ENCODE peak calls at places on chromosomes 13 and 19, in ten cellular contexts. C is left ventricle myocardium inferior, Y is lower leg skin, X is neural progenitor cell, M is cardiac fibroblast, U is BE2C, J is fibroblast of lung, G is AG09309, L is AG04449, P is GM23338. Z is an unnamed sample.
A peak's percentile ranks its signal among the peaks of the same experiment; 100 is the strongest.

GRCh38 chr19:12112701-12113100 is 27.4 kb downstream of the ZNF20 start:
- DNase-seq in C (no peak), Y (no peak), X (no peak), M (no peak), U (no peak), J (no peak), G (no peak), L (no peak), P (no peak), Z (no peak)

GRCh38 chr19:29505034-29505824 is 20.6 kb upstream of the VSTM2B start:
- DNase-seq in C (no peak), Y (no peak), X (peak; percentile 70), M (no peak), U (no peak), J (no peak), G (no peak), L (no peak), P (no peak), Z (no peak)

GRCh38 chr19:15025237-15025636 is 24.0 kb upstream of the CASP14 start:
- DNase-seq in C (no peak), Y (no peak), X (no peak), M (peak; percentile 4), U (no peak), J (no peak), G (no peak), L (no peak), P (peak; percentile 63), Z (no peak)

GRCh38 chr19:31676271-31677004 is 327.2 kb upstream of the TSHZ3 start:
- DNase-seq in C (no peak), Y (no peak), X (peak; percentile 46), M (no peak), U (no peak), J (peak; percentile 4), G (no peak), L (no peak), P (peak; percentile 71), Z (no peak)

GRCh38 chr19:10112895-10113591 is 1.6 kb downstream of the P2RY11 start:
- DNase-seq in C (no peak), Y (no peak), X (peak; percentile 62), M (peak; percentile 56), U (peak; percentile 73), J (no peak), G (no peak), L (no peak), P (peak; percentile 89), Z (no peak)

GRCh38 chr13:36130542-36131214 is 504 bp downstream of the DCLK1 start:
- DNase-seq in C (peak; percentile 30), Y (no peak), X (peak; percentile 76), M (peak; percentile 20), U (peak; percentile 39), J (no peak), G (no peak), L (no peak), P (peak; percentile 77), Z (no peak)

GRCh38 chr13:78393286-78393685 is 210.1 kb downstream of the POU4F1 start:
- DNase-seq in C (no peak), Y (no peak), X (no peak), M (no peak), U (no peak), J (no peak), G (no peak), L (no peak), P (no peak), Z (no peak)

GRCh38 chr13:111575719-111576118 is 255.3 kb downstream of the TEX29 start:
- DNase-seq in C (no peak), Y (no peak), X (no peak), M (no peak), U (no peak), J (no peak), G (no peak), L (no peak), P (no peak), Z (no peak)

DNA sequence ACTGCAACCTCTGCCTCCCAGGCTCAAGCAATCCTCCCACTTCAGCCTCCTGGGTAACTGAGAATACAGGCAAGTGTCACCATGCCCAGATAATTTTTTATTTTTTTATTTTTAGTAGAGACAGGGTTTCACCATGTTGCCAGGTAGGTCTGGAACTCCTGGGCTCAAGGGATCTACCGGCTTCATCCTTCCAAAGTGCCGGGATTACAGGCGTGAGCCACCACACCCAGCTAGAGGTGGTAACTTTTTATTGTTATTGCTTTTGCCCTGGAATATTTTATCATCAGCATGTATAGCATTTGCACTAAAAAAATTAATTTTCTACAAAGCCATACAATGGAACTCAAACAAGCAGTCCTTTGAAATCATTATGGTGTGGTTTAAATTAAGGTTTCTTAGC is 14.0 kb downstream of the HAUS8 start:
- DNase-seq in C (no peak), Y (no peak), X (no peak), M (no peak), U (no peak), J (no peak), G (no peak), L (no peak), P (no peak), Z (no peak)
- TF ChIP-seq CTCF in C (no peak), Y (no peak), X (no peak), M (no peak), U (no peak), J (no peak), G (no peak), L (no peak), P (no peak), Z (no peak)

GRCh38 chr19:1851581-1852293 is 3.5 kb upstream of the REXO1 start:
- DNase-seq in C (no peak), Y (no peak), X (no peak), M (no peak), U (peak; percentile 75), J (no peak), G (no peak), L (no peak), P (peak; percentile 76), Z (no peak)

GRCh38 chr19:1852294-1852646 is 4.0 kb upstream of the REXO1 start:
- DNase-seq in C (no peak), Y (no peak), X (no peak), M (no peak), U (no peak), J (no peak), G (no peak), L (no peak), P (no peak), Z (no peak)

GRCh38 chr19:1849999-1850398 is 1.7 kb upstream of the REXO1 start:
- DNase-seq in C (no peak), Y (no peak), X (no peak), M (no peak), U (no peak), J (no peak), G (no peak), L (no peak), P (no peak), Z (no peak)

GRCh38 chr19:1852729-1853128 is 4.4 kb upstream of the REXO1 start:
- DNase-seq in C (no peak), Y (no peak), X (no peak), M (no peak), U (no peak), J (no peak), G (no peak), L (no peak), P (no peak), Z (no peak)

DNA sequence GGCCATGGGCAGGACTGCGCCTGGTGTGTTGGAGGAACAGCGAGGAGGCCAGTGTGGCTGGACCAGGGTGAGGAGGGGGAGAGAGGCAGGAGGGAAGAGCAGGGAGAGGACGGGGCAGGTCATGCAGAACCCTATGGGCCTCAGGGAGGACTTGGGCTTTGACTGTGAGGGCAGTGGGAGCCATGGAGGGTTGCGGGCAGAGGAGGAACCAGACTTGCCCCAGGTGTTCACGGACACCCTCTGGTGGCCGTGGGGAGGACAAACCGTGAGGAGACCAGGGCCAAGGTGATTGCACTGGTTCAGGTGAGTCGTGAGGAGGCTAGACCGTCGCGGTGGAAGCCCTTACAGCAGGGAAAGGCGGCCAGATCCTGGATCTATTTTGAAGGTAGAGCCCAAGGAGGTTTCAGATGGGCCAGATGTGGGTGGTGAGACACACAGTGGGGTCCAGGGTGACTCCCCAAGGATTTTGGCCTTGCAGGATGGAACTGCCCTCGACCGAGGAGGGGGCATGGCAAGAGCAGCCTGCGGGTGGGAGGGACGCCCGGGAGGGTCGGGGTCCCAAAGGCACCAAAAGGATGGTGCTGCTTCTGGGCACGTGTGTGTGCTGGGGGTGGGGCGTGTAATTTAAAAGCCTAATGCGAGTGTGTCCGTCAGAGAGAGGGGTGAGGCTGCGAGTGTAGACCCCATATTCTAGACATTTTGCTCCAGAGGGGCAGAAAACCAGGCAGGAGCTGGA is 2.7 kb upstream of the REXO1 start:
- DNase-seq in C (no peak), Y (no peak), X (no peak), M (no peak), U (no peak), J (no peak), G (no peak), L (no peak), P (peak; percentile 59), Z (no peak)
- TF ChIP-seq CTCF in C (peak; percentile 8), Y (no peak), X (no peak), M (peak; percentile 34), U (peak; percentile 24), J (no peak), G (no peak), L (peak; percentile 2), P (peak; percentile 65), Z (no peak)

DNA sequence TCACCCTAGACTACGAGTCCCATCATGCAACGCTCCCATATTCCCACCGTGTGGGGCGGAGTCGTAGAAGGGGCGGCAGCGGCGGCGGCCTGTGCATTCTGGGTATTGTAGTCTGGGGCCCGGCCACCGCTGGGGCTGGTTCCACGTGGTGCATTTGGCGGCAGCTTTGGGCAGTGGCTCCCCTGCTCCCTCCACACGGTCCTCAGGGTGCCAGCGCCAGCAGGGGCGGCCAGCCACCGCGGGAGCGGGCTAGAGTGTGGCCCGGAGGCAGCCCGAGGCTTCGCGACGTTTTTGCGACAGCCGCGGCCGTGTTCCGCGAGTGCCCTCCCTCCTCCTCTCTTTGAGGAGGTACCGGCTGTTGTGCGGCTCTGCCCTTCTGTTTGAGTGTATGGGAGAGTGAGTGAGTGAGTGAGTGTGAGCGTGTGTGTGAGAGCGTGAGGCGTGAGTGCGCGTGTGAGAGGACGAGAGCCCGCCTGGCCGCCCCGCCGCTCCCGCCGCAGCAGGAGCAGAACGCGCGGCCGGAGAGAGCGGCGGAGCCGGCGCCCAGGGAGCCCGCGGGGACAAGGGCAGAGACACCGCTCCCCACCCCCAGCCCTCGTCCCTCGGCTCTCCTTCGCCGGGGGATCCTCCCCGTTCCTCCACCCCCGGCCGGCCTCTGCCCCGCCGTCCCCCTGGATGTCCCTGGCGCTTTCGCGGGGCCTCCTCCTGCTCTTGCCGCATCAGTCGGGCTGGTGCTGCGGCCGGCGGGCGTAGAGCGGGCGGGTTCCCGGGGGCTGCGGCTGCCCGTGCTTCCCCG is at the start of gene CDK8:
- DNase-seq in C (peak; percentile 93), Y (peak; percentile 97), X (peak; percentile 95), M (peak; percentile 94), U (peak; percentile 90), J (peak; percentile 93), G (peak; percentile 55), L (peak; percentile 33), P (peak; percentile 90), Z (peak; percentile 27)
- TF ChIP-seq CTCF in C (no peak), Y (no peak), X (no peak), M (no peak), U (no peak), J (no peak), G (no peak), L (no peak), P (no peak), Z (no peak)

GRCh38 chr13:28755546-28755870 is 36.7 kb upstream of the SLC46A3 start:
- DNase-seq in C (no peak), Y (no peak), X (no peak), M (no peak), U (no peak), J (no peak), G (peak; percentile 58), L (no peak), P (no peak), Z (peak; percentile 57)

GRCh38 chr13:28751210-28751935 is 32.6 kb upstream of the SLC46A3 start:
- DNase-seq in C (no peak), Y (no peak), X (no peak), M (peak; percentile 66), U (no peak), J (no peak), G (no peak), L (no peak), P (peak; percentile 24), Z (no peak)

GRCh38 chr13:28753946-28754345 is 35.2 kb upstream of the SLC46A3 start:
- DNase-seq in C (no peak), Y (no peak), X (no peak), M (peak; percentile 17), U (no peak), J (no peak), G (no peak), L (no peak), P (no peak), Z (no peak)

GRCh38 chr13:28753208-28753892 is 34.6 kb upstream of the SLC46A3 start:
- DNase-seq in C (peak; percentile 21), Y (no peak), X (no peak), M (peak; percentile 96), U (peak; percentile 45), J (peak; percentile 70), G (peak; percentile 89), L (peak; percentile 78), P (peak; percentile 86), Z (peak; percentile 77)

DNA sequence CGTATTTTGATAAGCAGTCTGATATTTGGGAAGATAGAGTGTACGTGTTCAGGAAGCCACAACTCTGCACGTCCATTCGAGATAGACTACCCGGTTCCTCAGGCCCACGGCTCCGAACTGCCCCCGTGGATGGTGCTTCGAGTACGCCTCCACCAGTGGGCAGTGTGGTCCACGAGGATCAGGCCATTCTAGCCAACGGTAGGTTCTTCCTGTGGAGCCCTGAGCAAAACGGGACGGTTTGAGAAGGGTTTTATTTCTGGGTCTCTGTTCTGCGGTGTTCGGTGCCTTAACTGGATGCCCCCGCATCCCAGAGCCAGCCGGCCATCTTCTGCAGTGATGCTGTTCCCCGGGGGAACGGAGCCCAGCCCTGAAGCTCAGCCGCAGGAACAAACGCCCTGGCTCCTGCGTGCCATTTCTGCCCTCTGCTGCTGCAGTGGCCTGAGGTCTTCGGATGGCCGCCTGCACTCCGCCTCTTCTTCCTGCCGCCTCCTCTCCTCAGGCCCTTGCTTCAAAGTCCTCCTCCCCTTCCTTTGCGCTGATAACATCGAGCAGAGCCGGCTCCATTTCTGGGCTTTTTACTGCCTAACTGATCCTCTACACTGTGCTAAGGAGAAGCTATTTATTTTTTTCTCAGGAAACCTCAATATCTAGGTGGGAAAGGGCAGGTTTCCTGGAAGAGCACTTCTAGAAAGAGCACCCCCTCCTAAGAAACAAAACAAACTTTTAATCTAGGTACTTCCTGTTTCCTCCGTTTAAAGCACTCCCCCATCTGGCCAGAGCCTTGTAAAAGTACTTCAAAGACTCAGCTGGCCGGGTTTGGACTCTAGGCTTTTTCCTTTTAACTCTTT is 36.2 kb upstream of the SLC46A3 start:
- DNase-seq in C (peak; percentile 36), Y (no peak), X (no peak), M (peak; percentile 70), U (no peak), J (peak; percentile 1), G (no peak), L (no peak), P (peak; percentile 71), Z (no peak)
- TF ChIP-seq CTCF in C (peak; percentile 60), Y (no peak), X (no peak), M (peak; percentile 21), U (peak; percentile 15), J (no peak), G (peak; percentile 18), L (no peak), P (peak; percentile 61), Z (peak; percentile 27)

Z was measured in BJ.